ENCODE peak calls at places on chromosomes 16 and 17, in six cellular contexts. Z, S, I, R, K and X are unnamed samples.

GRCh38 chr16:17177968-17178880 is 292.5 kb downstream of the XYLT1 start:
- DNase-seq in Z (no peak), S (no peak), I (no peak), R (no peak), K (no peak), X (no peak)

GRCh38 chr17:6677158-6677831 is 25.7 kb downstream of the C17orf100 start:
- DNase-seq in Z (peak), S (no peak), I (no peak), R (no peak), K (no peak), X (peak)

GRCh38 chr17:12545877-12546513 is 119.7 kb upstream of the MYOCD start:
- DNase-seq in Z (peak), S (peak), I (no peak), R (no peak), K (peak), X (peak)

GRCh38 chr16:12395266-12395665 is 408.4 kb downstream of the CPPED1 start:
- DNase-seq in Z (no peak), S (no peak), I (no peak), R (no peak), K (no peak), X (no peak)

GRCh38 chr17:31580331-31581021 is 189.0 kb downstream of the RAB11FIP4 start:
- DNase-seq in Z (no peak), S (peak), I (no peak), R (no peak), K (peak), X (no peak)

GRCh38 chr17:9973689-9974459 is 68.8 kb upstream of the RCVRN start:
- DNase-seq in Z (no peak), S (no peak), I (no peak), R (no peak), K (no peak), X (no peak)

GRCh38 chr17:3531266-3532101 is 26.1 kb downstream of the TRPV3 start:
- DNase-seq in Z (peak), S (no peak), I (no peak), R (no peak), K (no peak), X (no peak)

GRCh38 chr17:56679767-56680422 is 86.4 kb downstream of the NOG start:
- DNase-seq in Z (no peak), S (no peak), I (no peak), R (no peak), K (no peak), X (no peak)

GRCh38 chr17:7889166-7889584 is 586 bp downstream of the CHD3 start:
- DNase-seq in Z (peak), S (peak), I (no peak), R (no peak), K (peak), X (no peak)

GRCh38 chr17:44203731-44204452 is 4.2 kb upstream of the ATXN7L3 start:
- DNase-seq in Z (peak), S (peak), I (no peak), R (no peak), K (peak), X (peak)